ENCODE peak calls at places on chromosomes 13 and 19, in six cellular contexts. One of them, this sample, is unnamed.

GRCh38 chr19:13849991-13850909 is 26.7 kb upstream of the NANOS3 start:
- DNase-seq in ovary: peak
- DNase-seq in CD4-positive, CD25-positive, alpha-beta regulatory T cell: peak
- DNase-seq in naive thymus-derived CD4-positive, alpha-beta T cell: no peak
- DNase-seq in cardiac muscle cell: peak
- DNase-seq in AG04449: no peak
- DNase-seq in this sample: no peak

GRCh38 chr13:39321578-39321977 is 281.4 kb downstream of the LHFPL6 start:
- DNase-seq in ovary: no peak
- DNase-seq in CD4-positive, CD25-positive, alpha-beta regulatory T cell: no peak
- DNase-seq in naive thymus-derived CD4-positive, alpha-beta T cell: no peak
- DNase-seq in cardiac muscle cell: peak
- DNase-seq in AG04449: no peak
- DNase-seq in this sample: no peak

GRCh38 chr13:80939581-80939980 is 598.7 kb upstream of the SPRY2 start:
- DNase-seq in ovary: no peak
- DNase-seq in CD4-positive, CD25-positive, alpha-beta regulatory T cell: no peak
- DNase-seq in naive thymus-derived CD4-positive, alpha-beta T cell: no peak
- DNase-seq in cardiac muscle cell: no peak
- DNase-seq in AG04449: no peak
- DNase-seq in this sample: no peak

GRCh38 chr13:21343659-21344058 is 115.4 kb downstream of the ZDHHC20 start:
- DNase-seq in ovary: no peak
- DNase-seq in CD4-positive, CD25-positive, alpha-beta regulatory T cell: no peak
- DNase-seq in naive thymus-derived CD4-positive, alpha-beta T cell: no peak
- DNase-seq in cardiac muscle cell: no peak
- DNase-seq in AG04449: no peak
- DNase-seq in this sample: no peak

GRCh38 chr13:110756268-110756667 is 42.8 kb downstream of the ING1 start:
- DNase-seq in ovary: no peak
- DNase-seq in CD4-positive, CD25-positive, alpha-beta regulatory T cell: no peak
- DNase-seq in naive thymus-derived CD4-positive, alpha-beta T cell: no peak
- DNase-seq in cardiac muscle cell: peak
- DNase-seq in AG04449: peak
- DNase-seq in this sample: no peak

GRCh38 chr13:39957868-39958676 is 302.6 kb downstream of the COG6 start:
- DNase-seq in ovary: no peak
- DNase-seq in CD4-positive, CD25-positive, alpha-beta regulatory T cell: no peak
- DNase-seq in naive thymus-derived CD4-positive, alpha-beta T cell: peak
- DNase-seq in cardiac muscle cell: no peak
- DNase-seq in AG04449: no peak
- DNase-seq in this sample: peak

GRCh38 chr13:19607523-19608078 is 25.9 kb upstream of the MPHOSPH8 start:
- DNase-seq in ovary: no peak
- DNase-seq in CD4-positive, CD25-positive, alpha-beta regulatory T cell: no peak
- DNase-seq in naive thymus-derived CD4-positive, alpha-beta T cell: no peak
- DNase-seq in cardiac muscle cell: no peak
- DNase-seq in AG04449: no peak
- DNase-seq in this sample: no peak

GRCh38 chr13:112634102-112634501 is 46.1 kb upstream of the TUBGCP3 start:
- DNase-seq in ovary: no peak
- DNase-seq in CD4-positive, CD25-positive, alpha-beta regulatory T cell: no peak
- DNase-seq in naive thymus-derived CD4-positive, alpha-beta T cell: no peak
- DNase-seq in cardiac muscle cell: no peak
- DNase-seq in AG04449: no peak
- DNase-seq in this sample: no peak

GRCh38 chr19:7492142-7493055 is 3.6 kb upstream of the PEX11G start:
- DNase-seq in ovary: no peak
- DNase-seq in CD4-positive, CD25-positive, alpha-beta regulatory T cell: no peak
- DNase-seq in naive thymus-derived CD4-positive, alpha-beta T cell: no peak
- DNase-seq in cardiac muscle cell: peak
- DNase-seq in AG04449: no peak
- DNase-seq in this sample: no peak

GRCh38 chr19:18009412-18010066 is 1.6 kb downstream of the ARRDC2 start:
- DNase-seq in ovary: no peak
- DNase-seq in CD4-positive, CD25-positive, alpha-beta regulatory T cell: no peak
- DNase-seq in naive thymus-derived CD4-positive, alpha-beta T cell: no peak
- DNase-seq in cardiac muscle cell: no peak
- DNase-seq in AG04449: no peak
- DNase-seq in this sample: no peak

GRCh38 chr13:28659611-28659970 is 661 bp downstream of the POMP start:
- DNase-seq in ovary: no peak
- DNase-seq in CD4-positive, CD25-positive, alpha-beta regulatory T cell: no peak
- DNase-seq in naive thymus-derived CD4-positive, alpha-beta T cell: no peak
- DNase-seq in cardiac muscle cell: peak
- DNase-seq in AG04449: no peak
- DNase-seq in this sample: no peak

GRCh38 chr19:45558399-45558878 is 26.2 kb downstream of the OPA3 start:
- DNase-seq in ovary: no peak
- DNase-seq in CD4-positive, CD25-positive, alpha-beta regulatory T cell: peak
- DNase-seq in naive thymus-derived CD4-positive, alpha-beta T cell: peak
- DNase-seq in cardiac muscle cell: peak
- DNase-seq in AG04449: no peak
- DNase-seq in this sample: peak

GRCh38 chr19:28388988-28389387 is 824.0 kb downstream of the UQCRFS1 start:
- DNase-seq in ovary: no peak
- DNase-seq in CD4-positive, CD25-positive, alpha-beta regulatory T cell: no peak
- DNase-seq in naive thymus-derived CD4-positive, alpha-beta T cell: no peak
- DNase-seq in cardiac muscle cell: no peak
- DNase-seq in AG04449: no peak
- DNase-seq in this sample: peak

DNA sequence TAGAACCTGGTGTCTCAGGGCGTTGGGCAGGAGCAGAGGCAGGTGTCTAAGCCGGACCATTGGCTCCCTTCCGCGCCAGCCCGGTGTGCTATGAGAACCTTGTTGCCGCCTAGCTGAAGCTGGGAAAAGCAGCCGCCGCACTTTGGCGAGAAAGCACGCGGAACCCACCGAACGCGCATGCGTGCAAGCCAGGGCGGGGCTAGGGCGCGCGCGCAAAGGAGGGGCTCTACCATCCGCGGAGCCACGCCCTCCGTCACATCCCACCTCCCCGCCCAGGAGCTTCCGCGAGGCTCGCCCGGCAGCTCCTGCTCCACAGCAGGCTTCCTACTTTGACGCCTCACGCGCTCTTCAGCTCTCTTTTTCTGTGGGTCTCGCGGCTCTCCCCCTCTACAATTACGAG is 51.3 kb downstream of the WDR87 start:
- DNase-seq in ovary: peak
- DNase-seq in CD4-positive, CD25-positive, alpha-beta regulatory T cell: no peak
- DNase-seq in naive thymus-derived CD4-positive, alpha-beta T cell: no peak
- DNase-seq in cardiac muscle cell: peak
- DNase-seq in AG04449: no peak
- DNase-seq in this sample: no peak
- H3K4me3 ChIP-seq in ovary: no peak
- H3K4me3 ChIP-seq in CD4-positive, CD25-positive, alpha-beta regulatory T cell: no peak
- H3K4me3 ChIP-seq in naive thymus-derived CD4-positive, alpha-beta T cell: no peak
- H3K4me3 ChIP-seq in cardiac muscle cell: no peak
- H3K4me3 ChIP-seq in AG04449: peak
- H3K4me3 ChIP-seq in this sample: no peak

GRCh38 chr19:33831835-33832234 is 35.2 kb downstream of the KCTD15 start:
- DNase-seq in ovary: no peak
- DNase-seq in CD4-positive, CD25-positive, alpha-beta regulatory T cell: no peak
- DNase-seq in naive thymus-derived CD4-positive, alpha-beta T cell: no peak
- DNase-seq in cardiac muscle cell: no peak
- DNase-seq in AG04449: no peak
- DNase-seq in this sample: no peak
- H3K4me3 ChIP-seq in ovary: no peak
- H3K4me3 ChIP-seq in CD4-positive, CD25-positive, alpha-beta regulatory T cell: no peak
- H3K4me3 ChIP-seq in naive thymus-derived CD4-positive, alpha-beta T cell: no peak
- H3K4me3 ChIP-seq in cardiac muscle cell: no peak
- H3K4me3 ChIP-seq in AG04449: no peak
- H3K4me3 ChIP-seq in this sample: no peak

DNA sequence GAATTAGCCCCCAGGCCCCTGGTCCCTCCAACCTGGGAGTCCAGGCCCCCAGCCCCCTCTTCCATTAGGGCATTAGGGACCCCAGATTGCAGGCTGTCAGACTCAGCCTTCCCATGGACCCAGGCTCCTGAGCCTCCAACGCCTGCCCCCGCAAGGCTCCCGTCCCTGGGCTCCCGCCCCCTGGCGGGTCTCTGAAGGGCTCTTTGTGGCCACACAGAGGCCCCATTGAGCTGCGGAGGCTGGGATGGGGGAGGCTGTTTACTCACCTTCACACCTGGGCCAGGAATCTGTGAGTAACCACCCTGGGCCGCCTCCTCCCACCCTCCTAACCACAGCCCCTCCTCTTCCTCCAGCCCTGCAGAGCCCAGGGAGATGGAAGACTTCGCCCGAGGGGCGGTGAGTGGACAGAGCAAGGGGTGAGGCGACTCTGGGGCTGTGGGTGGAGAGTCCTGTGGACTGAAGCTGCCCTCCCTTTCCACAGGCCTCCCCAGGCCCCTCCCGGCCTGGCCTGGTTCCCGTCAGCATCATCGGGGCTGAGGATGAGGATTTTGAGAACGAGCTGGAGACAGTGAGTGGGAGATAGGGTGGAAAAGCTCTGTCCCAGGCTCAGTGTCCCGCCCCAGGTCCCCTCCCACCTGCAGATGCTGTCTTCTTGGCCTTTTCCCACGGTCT is 4.9 kb downstream of the ARHGEF1 start:
- DNase-seq in ovary: no peak
- DNase-seq in CD4-positive, CD25-positive, alpha-beta regulatory T cell: peak
- DNase-seq in naive thymus-derived CD4-positive, alpha-beta T cell: peak
- DNase-seq in cardiac muscle cell: peak
- DNase-seq in AG04449: no peak
- DNase-seq in this sample: peak
- H3K4me3 ChIP-seq in ovary: no peak
- H3K4me3 ChIP-seq in CD4-positive, CD25-positive, alpha-beta regulatory T cell: peak
- H3K4me3 ChIP-seq in naive thymus-derived CD4-positive, alpha-beta T cell: peak
- H3K4me3 ChIP-seq in cardiac muscle cell: no peak
- H3K4me3 ChIP-seq in AG04449: no peak
- H3K4me3 ChIP-seq in this sample: peak

DNA sequence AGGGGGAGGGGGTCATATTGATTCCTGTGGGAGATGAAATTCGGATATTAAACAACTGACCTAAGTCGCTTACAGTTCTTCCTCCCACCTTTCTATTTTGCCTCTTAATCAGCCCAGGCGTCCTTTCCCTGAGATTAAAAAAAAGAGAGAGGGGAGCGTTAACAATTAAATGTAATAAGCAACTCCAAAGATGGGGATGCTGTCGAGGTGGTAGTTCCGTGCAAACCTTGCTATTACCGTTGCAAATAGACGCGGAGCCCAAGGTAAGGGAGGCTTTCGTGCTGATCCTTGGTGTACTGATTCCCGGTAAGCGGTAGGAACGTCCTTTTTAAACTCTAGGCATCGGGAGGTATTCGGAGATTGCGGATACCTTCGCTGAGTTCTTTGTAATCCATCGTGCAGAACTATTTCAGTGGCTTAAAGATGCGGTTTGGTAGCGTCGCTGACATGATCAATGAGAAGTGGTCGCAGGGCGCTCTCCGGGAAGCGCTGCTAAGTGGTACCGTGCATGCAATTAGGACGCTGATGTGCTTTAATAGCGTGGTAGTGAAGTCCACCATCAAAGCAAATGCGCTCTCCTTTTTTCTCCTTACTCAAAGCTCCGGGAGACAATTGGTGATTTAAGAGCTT is 3.1 kb downstream of the SLITRK5 start:
- DNase-seq in ovary: peak
- DNase-seq in CD4-positive, CD25-positive, alpha-beta regulatory T cell: no peak
- DNase-seq in naive thymus-derived CD4-positive, alpha-beta T cell: no peak
- DNase-seq in cardiac muscle cell: no peak
- DNase-seq in AG04449: no peak
- DNase-seq in this sample: peak
- H3K4me3 ChIP-seq in ovary: no peak
- H3K4me3 ChIP-seq in CD4-positive, CD25-positive, alpha-beta regulatory T cell: no peak
- H3K4me3 ChIP-seq in naive thymus-derived CD4-positive, alpha-beta T cell: no peak
- H3K4me3 ChIP-seq in cardiac muscle cell: peak
- H3K4me3 ChIP-seq in AG04449: no peak
- H3K4me3 ChIP-seq in this sample: peak